ENCODE peak calls at places on chromosome 20, in five cellular contexts. T, V, N, U and X are unnamed samples.

GRCh38 chr20:34943808-34944568 is 11.6 kb downstream of the GSS start:
- DNase-seq in T (no peak), V (no peak), N (no peak), U (no peak), X (no peak)

GRCh38 chr20:58810879-58811250 is 39.8 kb downstream of the GNAS-AS1 start:
- DNase-seq in T (no peak), V (no peak), N (no peak), U (no peak), X (no peak)

GRCh38 chr20:36391456-36391855 is 85.3 kb downstream of the DLGAP4 start:
- DNase-seq in T (no peak), V (no peak), N (no peak), U (no peak), X (no peak)

GRCh38 chr20:59994697-59995122 is 36.5 kb downstream of the CDH26 start:
- DNase-seq in T (no peak), V (no peak), N (no peak), U (peak; percentile 48), X (no peak)

GRCh38 chr20:46701556-46701955 is 7.9 kb upstream of the SLC2A10 start:
- DNase-seq in T (peak; percentile 17), V (no peak), N (no peak), U (no peak), X (no peak)

GRCh38 chr20:38635721-38636285 is 34.2 kb downstream of the ARHGAP40 start:
- DNase-seq in T (no peak), V (no peak), N (no peak), U (no peak), X (no peak)

GRCh38 chr20:53984354-53984753 is 86.0 kb downstream of the BCAS1 start:
- DNase-seq in T (peak; percentile 88), V (no peak), N (no peak), U (no peak), X (no peak)

GRCh38 chr20:53635189-53635588 is 41.5 kb upstream of the ZNF217 start:
- DNase-seq in T (peak; percentile 60), V (no peak), N (no peak), U (no peak), X (no peak)

GRCh38 chr20:12762725-12763124 is 246.0 kb upstream of the SPTLC3 start:
- DNase-seq in T (no peak), V (no peak), N (no peak), U (no peak), X (no peak)

GRCh38 chr20:57383447-57384347 is 7.5 kb upstream of the RBM38 start:
- DNase-seq in T (no peak), V (no peak), N (peak; percentile 27), U (no peak), X (no peak)

GRCh38 chr20:1949711-1950110 is 44.1 kb downstream of the PDYN start:
- DNase-seq in T (peak; percentile 70), V (no peak), N (no peak), U (no peak), X (no peak)

GRCh38 chr20:58670659-58671058 is 19.6 kb downstream of the STX16 start:
- DNase-seq in T (no peak), V (no peak), N (no peak), U (no peak), X (no peak)

GRCh38 chr20:11447371-11448100 is 470.2 kb upstream of the BTBD3 start:
- DNase-seq in T (no peak), V (no peak), N (no peak), U (no peak), X (no peak)

GRCh38 chr20:1629321-1629720 is 9.5 kb upstream of the SIRPB1 start:
- DNase-seq in T (no peak), V (no peak), N (no peak), U (no peak), X (no peak)

GRCh38 chr20:57361517-57361916 is 10.5 kb downstream of the RAE1 start:
- DNase-seq in T (no peak), V (no peak), N (no peak), U (no peak), X (no peak)

GRCh38 chr20:57528148-57528547 is 3.2 kb upstream of the CTCFL start:
- DNase-seq in T (no peak), V (no peak), N (no peak), U (no peak), X (no peak)

GRCh38 chr20:58432190-58432954 is 43.3 kb downstream of the VAPB start:
- DNase-seq in T (no peak), V (no peak), N (no peak), U (no peak), X (no peak)

GRCh38 chr20:45306431-45306982 is at the start of gene RBPJL:
- DNase-seq in T (no peak), V (peak; percentile 71), N (no peak), U (no peak), X (peak; percentile 55)

GRCh38 chr20:6940052-6940451 is 172.6 kb downstream of the BMP2 start:
- DNase-seq in T (no peak), V (no peak), N (no peak), U (no peak), X (no peak)

GRCh38 chr20:371755-372542 is 8.6 kb upstream of the TRIB3 start:
- DNase-seq in T (peak; percentile 90), V (no peak), N (peak; percentile 90), U (peak; percentile 71), X (no peak)

GRCh38 chr20:14543040-14543439 is 205.6 kb upstream of the FLRT3 start:
- DNase-seq in T (no peak), V (no peak), N (no peak), U (no peak), X (no peak)

GRCh38 chr20:29878281-29878741 is 1379.2 kb upstream of the DEFB115 start:
- DNase-seq in T (peak; percentile 88), V (peak; percentile 38), N (peak; percentile 55), U (peak; percentile 26), X (no peak)

GRCh38 chr20:21901470-21902275 is 196.2 kb downstream of the PAX1 start:
- DNase-seq in T (peak; percentile 92), V (no peak), N (peak; percentile 79), U (peak; percentile 37), X (no peak)

GRCh38 chr20:41213150-41213820 is 75.9 kb downstream of the PLCG1 start:
- DNase-seq in T (no peak), V (no peak), N (no peak), U (no peak), X (no peak)

GRCh38 chr20:8361008-8361652 is 229.1 kb downstream of the PLCB1 start:
- DNase-seq in T (no peak), V (no peak), N (no peak), U (no peak), X (peak; percentile 49)

GRCh38 chr20:19922716-19923115 is 94.4 kb upstream of the NAA20 start:
- DNase-seq in T (no peak), V (no peak), N (no peak), U (no peak), X (no peak)

GRCh38 chr20:19918965-19919329 is 98.2 kb upstream of the NAA20 start:
- DNase-seq in T (no peak), V (no peak), N (no peak), U (no peak), X (no peak)

GRCh38 chr20:19923762-19924161 is 93.4 kb upstream of the NAA20 start:
- DNase-seq in T (no peak), V (no peak), N (no peak), U (no peak), X (no peak)

GRCh38 chr20:19920388-19921138 is 96.6 kb upstream of the NAA20 start:
- DNase-seq in T (no peak), V (no peak), N (no peak), U (no peak), X (no peak)

DNA sequence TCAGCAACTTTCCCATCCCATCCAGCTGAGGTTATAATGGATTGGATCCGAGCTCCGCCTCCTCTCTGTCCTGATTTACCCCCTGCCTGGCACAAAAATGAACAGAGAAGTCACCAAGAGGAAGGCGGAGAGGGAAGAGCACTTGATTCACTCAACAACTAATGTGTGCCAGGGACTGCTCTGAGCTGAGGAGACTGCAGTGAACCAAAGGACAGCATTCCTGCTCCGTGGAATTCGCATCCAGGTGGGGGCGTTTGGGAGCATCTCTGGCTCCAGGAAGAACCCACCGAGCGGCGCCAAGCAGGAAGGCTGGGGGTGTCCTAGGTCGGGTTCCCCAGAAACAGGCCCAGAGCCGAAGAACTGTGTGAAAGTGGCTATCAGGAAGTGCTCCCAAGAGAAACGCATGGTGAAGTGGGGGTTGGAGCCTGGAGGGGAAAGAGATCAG is 95.8 kb upstream of the NAA20 start:
- DNase-seq in T (no peak), V (no peak), N (peak; percentile 56), U (no peak), X (no peak)
- TF ChIP-seq CTCF in T (no peak), V (no peak), N (no peak), U (no peak), X (no peak)

DNA sequence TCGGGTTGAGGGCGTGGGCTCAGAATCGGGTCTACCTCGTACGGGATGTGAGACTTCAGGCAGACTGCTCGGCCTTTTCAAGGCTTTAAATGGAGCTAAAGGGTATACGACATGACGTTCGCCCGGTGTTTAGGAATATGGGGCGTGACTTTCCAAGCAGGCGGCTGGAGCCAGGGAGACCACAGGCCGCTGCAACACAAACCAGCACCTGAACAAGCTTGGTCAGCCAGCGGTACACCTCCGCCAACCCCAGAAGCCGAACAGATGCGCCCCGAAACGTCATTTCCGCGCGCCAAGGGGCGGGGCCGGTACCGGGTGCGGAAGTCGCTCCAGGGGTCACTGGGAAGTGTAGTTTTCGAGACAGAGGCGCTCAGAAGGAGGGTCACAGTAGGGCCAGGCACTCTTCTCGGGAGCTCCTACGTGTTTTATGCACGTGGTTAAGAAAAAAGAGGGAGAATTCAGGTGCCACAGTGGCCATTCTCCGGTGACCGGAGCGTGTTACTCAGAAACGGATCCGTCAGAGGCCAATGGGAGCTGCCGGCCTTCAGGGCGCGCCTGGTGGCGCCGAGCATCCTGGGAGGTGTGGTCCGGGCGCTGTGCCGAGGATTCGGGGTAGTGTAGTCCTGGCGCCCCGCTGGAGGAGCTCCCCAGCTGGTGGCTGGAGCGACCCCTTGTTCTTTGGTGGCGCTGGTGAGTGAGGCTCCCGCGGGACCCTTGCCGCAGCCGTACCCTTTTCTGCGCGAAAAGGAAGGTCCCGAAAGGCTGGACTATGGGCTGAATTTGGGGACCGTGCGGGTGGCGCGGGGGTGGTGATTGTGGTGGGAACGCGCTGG is at the start of gene ZNF133:
- DNase-seq in T (peak; percentile 99), V (peak; percentile 93), N (peak; percentile 97), U (peak; percentile 99), X (peak; percentile 98)
- TF ChIP-seq CTCF in T (no peak), V (no peak), N (no peak), U (no peak), X (peak; percentile 11)

DNA sequence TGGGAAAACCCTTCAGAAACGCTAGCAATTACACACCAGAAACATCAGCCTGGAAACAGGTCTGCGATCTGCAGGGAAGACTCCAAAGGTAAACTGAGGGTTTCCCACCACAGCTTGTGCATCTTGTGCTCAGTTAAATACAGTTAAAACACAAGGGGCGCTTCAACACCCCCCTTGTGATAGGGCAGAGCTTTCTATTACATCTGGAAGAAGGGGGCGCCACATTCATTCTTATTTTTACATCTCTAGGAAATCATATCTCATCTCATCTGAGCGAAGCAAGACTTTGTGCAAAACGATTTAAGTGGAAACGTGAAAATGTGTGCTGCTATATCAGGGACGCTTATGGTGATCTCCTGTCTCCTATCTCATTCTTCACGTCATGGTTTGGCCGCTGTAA is 58.5 kb downstream of the PRND start:
- DNase-seq in T (no peak), V (no peak), N (no peak), U (no peak), X (no peak)
- TF ChIP-seq CTCF in T (no peak), V (no peak), N (no peak), U (no peak), X (no peak)

DNA sequence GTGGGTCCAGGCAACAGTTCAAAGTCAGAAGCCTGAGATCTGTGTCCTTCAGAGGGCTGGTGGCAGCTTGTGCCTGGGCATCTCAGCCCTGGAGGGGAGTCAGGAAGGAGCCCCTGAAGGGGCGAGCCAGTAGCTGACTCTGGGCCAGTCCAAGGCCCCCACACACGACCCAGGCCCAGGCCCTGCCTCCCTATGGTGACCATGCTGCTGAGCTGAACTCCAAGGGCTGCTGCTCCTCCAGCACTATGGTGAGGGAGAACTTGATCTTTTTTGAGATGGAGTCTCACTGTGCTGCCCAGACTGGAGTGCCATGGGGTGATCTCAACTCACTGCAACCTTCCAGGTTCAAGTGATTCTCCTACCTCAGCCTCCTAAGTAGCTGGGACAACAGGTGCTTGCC is 15.2 kb upstream of the CST3 start:
- DNase-seq in T (peak; percentile 29), V (no peak), N (no peak), U (no peak), X (no peak)
- TF ChIP-seq CTCF in T (no peak), V (no peak), N (no peak), U (no peak), X (no peak)